ENCODE peak calls at places on chromosomes 13 and 19, in six cellular contexts. H is ACHN, W is BE2C, V is Kasumi-1, E is NCI-H82, A is NCI-H524. K is an unnamed sample.

GRCh38 chr13:44972956-44973581 is 16.2 kb downstream of the NUFIP1 start:
- DNase-seq in E (peak; percentile 62), W (no peak), A (no peak), H (peak; percentile 56), V (peak; percentile 50), K (no peak)

GRCh38 chr13:87656311-87656710 is 14.9 kb upstream of the SLITRK5 start:
- DNase-seq in V (no peak), W (no peak), H (no peak), A (no peak), E (peak; percentile 84), K (no peak)

GRCh38 chr19:51552996-51553725 is 17.9 kb upstream of the ZNF175 start:
- DNase-seq in H (peak; percentile 55), W (peak; percentile 60), A (no peak), E (peak; percentile 54), V (peak; percentile 56), K (no peak)

GRCh38 chr19:4369888-4370260 is 26.5 kb downstream of the MPND start:
- DNase-seq in V (peak; percentile 49), E (no peak), W (peak; percentile 48), A (peak; percentile 35), H (no peak), K (peak; percentile 69)

GRCh38 chr19:11261902-11262839 is at the start of gene DOCK6:
- DNase-seq in W (peak; percentile 32), V (no peak), A (no peak), E (no peak), H (peak; percentile 42), K (peak; percentile 32)

GRCh38 chr19:10006335-10006708 is 4.0 kb downstream of the COL5A3 start:
- DNase-seq in E (no peak), H (no peak), A (no peak), V (no peak), W (no peak), K (no peak)

GRCh38 chr19:46271488-46272197 is 25.2 kb upstream of the HIF3A start:
- DNase-seq in E (no peak), A (no peak), W (no peak), V (no peak), H (peak; percentile 96), K (no peak)

GRCh38 chr19:58033741-58034475 is at the start of gene ZSCAN1:
- DNase-seq in H (no peak), W (peak; percentile 94), E (peak; percentile 96), A (peak; percentile 85), V (no peak), K (peak; percentile 98)

GRCh38 chr13:44575741-44576395 is at the start of gene TSC22D1:
- DNase-seq in H (peak; percentile 33), W (peak; percentile 48), A (peak; percentile 5), E (peak; percentile 65), V (peak; percentile 64), K (peak; percentile 22)

GRCh38 chr13:105343134-105343806 is 1192.2 kb downstream of the EFNB2 start:
- DNase-seq in E (no peak), A (no peak), H (peak; percentile 7), V (no peak), W (no peak), K (no peak)

GRCh38 chr19:17977073-17977472 is 10.2 kb downstream of the KCNN1 start:
- DNase-seq in A (no peak), W (no peak), H (no peak), E (no peak), V (no peak), K (no peak)

GRCh38 chr13:44686478-44687071 is 110.4 kb upstream of the TSC22D1 start:
- DNase-seq in V (no peak), W (no peak), H (no peak), A (no peak), E (no peak), K (no peak)

GRCh38 chr13:22926176-22927007 is 254.4 kb upstream of the SGCG start:
- DNase-seq in W (no peak), A (no peak), E (no peak), H (no peak), V (no peak), K (no peak)

GRCh38 chr19:29201849-29202248 is 11.1 kb downstream of the UQCRFS1 start:
- DNase-seq in H (no peak), E (no peak), V (peak; percentile 25), A (no peak), W (no peak), K (no peak)

GRCh38 chr13:111999352-111999751 is 67.6 kb upstream of the SOX1 start:
- DNase-seq in W (no peak), E (no peak), A (no peak), V (no peak), H (no peak), K (no peak)

GRCh38 chr13:109922518-109922917 is 136.1 kb upstream of the IRS2 start:
- DNase-seq in H (no peak), V (no peak), A (no peak), E (no peak), W (no peak), K (no peak)

GRCh38 chr19:6610934-6611370 is 20.0 kb upstream of the CD70 start:
- DNase-seq in H (peak; percentile 98), W (no peak), E (no peak), A (no peak), V (no peak), K (no peak)

GRCh38 chr19:42693760-42694350 is 46.4 kb downstream of the PSG3 start:
- DNase-seq in W (peak; percentile 38), V (peak; percentile 16), E (peak; percentile 60), H (peak; percentile 62), A (no peak), K (peak; percentile 35)

GRCh38 chr19:33248954-33249613 is 23.4 kb upstream of the SLC7A10 start:
- DNase-seq in H (no peak), V (peak; percentile 34), A (no peak), E (no peak), W (no peak), K (no peak)

GRCh38 chr19:17555929-17556813 is 722 bp downstream of the COLGALT1 start:
- DNase-seq in H (peak; percentile 64), E (peak; percentile 83), V (peak; percentile 68), W (peak; percentile 66), A (peak; percentile 50), K (peak; percentile 81)

GRCh38 chr13:40139896-40140520 is 484.5 kb downstream of the COG6 start:
- DNase-seq in A (no peak), V (no peak), W (no peak), H (no peak), E (no peak), K (no peak)

K was measured in WERI-Rb-1.